ENCODE peak calls at places on chromosomes 7 and 10, in six cellular contexts. I, A, K, J, M and B are unnamed samples.

GRCh38 chr7:144720139-144720538 is 115.7 kb downstream of the TPK1 start:
- DNase-seq in I (peak; percentile 3), M (no peak), K (no peak), A (no peak), J (no peak), B (no peak)

GRCh38 chr10:121131426-121132277 is 280.5 kb downstream of the WDR11 start:
- DNase-seq in K (no peak), A (no peak), J (no peak), M (no peak), I (no peak), B (no peak)

GRCh38 chr7:130294314-130294713 is 1.4 kb downstream of the CPA4 start:
- DNase-seq in J (no peak), A (no peak), M (no peak), K (no peak), I (peak; percentile 78), B (no peak)

GRCh38 chr7:665251-665650 is 61.2 kb upstream of the DNAAF5 start:
- DNase-seq in I (peak; percentile 55), K (no peak), J (peak; percentile 69), A (no peak), M (no peak), B (no peak)

GRCh38 chr7:7956531-7957221 is 11.9 kb upstream of the GLCCI1 start:
- DNase-seq in M (no peak), K (no peak), I (peak; percentile 53), J (no peak), A (no peak), B (no peak)

GRCh38 chr10:100567249-100567648 is 31.5 kb downstream of the HIF1AN start:
- DNase-seq in K (no peak), J (no peak), I (no peak), A (no peak), M (no peak), B (no peak)

GRCh38 chr7:140028311-140028710 is 34.4 kb downstream of the PARP12 start:
- DNase-seq in I (no peak), M (no peak), K (no peak), A (no peak), J (no peak), B (no peak)

GRCh38 chr10:131093346-131093745 is 218.2 kb downstream of the TCERG1L start:
- DNase-seq in J (no peak), A (no peak), I (no peak), K (no peak), M (no peak), B (no peak)

GRCh38 chr10:16105082-16105481 is 244.8 kb upstream of the MINDY3 start:
- DNase-seq in J (no peak), I (no peak), M (no peak), A (no peak), K (no peak), B (no peak)

GRCh38 chr7:20799566-20800377 is 13.1 kb upstream of the SP8 start:
- DNase-seq in M (no peak), J (no peak), A (no peak), K (no peak), I (no peak), B (no peak)

GRCh38 chr10:28202941-28203352 is 99.9 kb downstream of the MPP7 start:
- DNase-seq in K (no peak), I (peak; percentile 30), J (peak; percentile 20), M (peak; percentile 40), A (no peak), B (peak; percentile 78)

GRCh38 chr10:43227911-43228782 is 38.7 kb downstream of the RASGEF1A start:
- DNase-seq in J (no peak), I (no peak), A (no peak), K (peak; percentile 6), M (peak; percentile 7), B (peak; percentile 63)

GRCh38 chr7:93920496-93921189 is 892 bp upstream of the GNG11 start:
- DNase-seq in A (no peak), K (no peak), M (no peak), I (no peak), J (no peak), B (no peak)

GRCh38 chr7:134730359-134730758 is 49.1 kb upstream of the CALD1 start:
- DNase-seq in K (no peak), J (no peak), A (no peak), I (peak; percentile 78), M (no peak), B (no peak)

GRCh38 chr7:22841954-22842353 is 19.3 kb upstream of the TOMM7 start:
- DNase-seq in A (no peak), M (no peak), I (no peak), K (no peak), J (no peak), B (no peak)

GRCh38 chr10:122163182-122164027 is 107.7 kb upstream of the BTBD16 start:
- DNase-seq in M (no peak), J (no peak), A (no peak), K (no peak), I (no peak), B (no peak)

GRCh38 chr7:80017101-80017500 is 117.5 kb upstream of the GNAI1 start:
- DNase-seq in K (no peak), M (no peak), A (no peak), J (no peak), I (no peak), B (no peak)

GRCh38 chr7:79386688-79387422 is 66.6 kb downstream of the MAGI2 start:
- DNase-seq in K (no peak), M (no peak), I (peak; percentile 23), A (no peak), J (no peak), B (no peak)

GRCh38 chr7:37267251-37267650 is 181.4 kb downstream of the ELMO1 start:
- DNase-seq in A (no peak), K (no peak), J (no peak), M (no peak), I (no peak), B (no peak)

GRCh38 chr10:71076473-71077142 is 135.8 kb upstream of the UNC5B start:
- DNase-seq in J (no peak), M (no peak), K (peak; percentile 2), A (no peak), I (no peak), B (no peak)

GRCh38 chr7:128110641-128111365 is 79.6 kb upstream of the LRRC4 start:
- DNase-seq in A (no peak), J (no peak), M (no peak), K (no peak), I (no peak), B (peak; percentile 53)

GRCh38 chr7:114554781-114555537 is 140.3 kb downstream of the FOXP2 start:
- DNase-seq in K (no peak), M (no peak), A (no peak), J (no peak), I (peak; percentile 59), B (no peak)

GRCh38 chr7:158809596-158809995 is 19.7 kb downstream of the ESYT2 start:
- DNase-seq in A (no peak), I (no peak), J (no peak), M (no peak), K (no peak), B (no peak)

GRCh38 chr7:110373514-110374258 is 717.2 kb upstream of the LRRN3 start:
- DNase-seq in K (no peak), A (no peak), M (no peak), I (peak; percentile 11), J (no peak), B (no peak)

GRCh38 chr7:31764457-31764856 is 77.4 kb downstream of the PPP1R17 start:
- DNase-seq in K (no peak), A (no peak), M (no peak), I (no peak), J (no peak), B (no peak)

GRCh38 chr10:132210766-132211165 is 24.0 kb downstream of the DPYSL4 start:
- DNase-seq in M (no peak), J (no peak), I (no peak), A (no peak), K (no peak), B (no peak)
- TF ChIP-seq CTCF in M (no peak), J (no peak), I (no peak), A (no peak), K (no peak), B (no peak)

DNA sequence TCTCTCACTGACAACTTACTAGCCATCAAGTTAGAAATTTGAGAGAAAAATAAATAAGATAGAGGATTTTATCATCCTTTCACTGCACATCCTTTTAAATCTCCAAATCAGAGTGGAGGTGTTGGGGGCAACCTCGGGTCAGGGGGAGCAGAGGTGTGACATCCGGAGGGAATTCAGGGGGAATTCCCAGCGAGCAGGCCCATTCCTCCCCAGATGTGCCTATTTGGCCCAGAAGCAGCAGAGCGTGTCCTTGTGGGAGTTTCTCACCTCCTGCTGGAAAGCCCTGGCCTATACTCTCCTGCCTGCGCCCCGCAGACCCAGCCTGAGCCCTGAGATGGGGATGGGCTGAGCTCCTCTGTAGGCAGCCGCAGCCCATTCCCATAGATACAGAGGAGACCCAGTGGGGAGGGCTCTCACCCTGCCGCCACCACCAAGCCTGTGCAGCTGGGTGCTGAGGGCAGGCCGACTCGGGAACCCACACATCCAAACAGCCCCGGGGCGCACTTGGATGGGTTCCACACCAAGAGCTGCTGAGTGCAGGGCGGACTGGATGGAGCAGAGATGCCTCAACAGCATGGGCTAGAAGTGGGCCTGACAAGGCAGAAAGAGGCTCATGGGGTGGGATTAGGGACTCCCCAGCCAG is 124.5 kb downstream of the CXCL12 start:
- DNase-seq in M (no peak), A (no peak), I (no peak), J (no peak), K (no peak), B (no peak)
- H3K4me3 ChIP-seq in M (no peak overlapping the region), A (no peak overlapping the region), I (no peak overlapping the region), J (no peak overlapping the region), K (no peak overlapping the region), B (no peak overlapping the region)

GRCh38 chr10:61986788-61987187 is 85.3 kb downstream of the ARID5B start:
- DNase-seq in I (no peak), K (no peak), A (no peak), J (no peak), M (no peak), B (no peak)

GRCh38 chr10:61987951-61988379 is 86.5 kb downstream of the ARID5B start:
- DNase-seq in A (no peak), M (no peak), I (no peak), K (no peak), J (no peak), B (no peak)

GRCh38 chr10:61985715-61986114 is 84.2 kb downstream of the ARID5B start:
- DNase-seq in A (no peak), I (no peak), M (no peak), K (no peak), J (no peak), B (no peak)

GRCh38 chr10:61986357-61986756 is 84.9 kb downstream of the ARID5B start:
- DNase-seq in I (no peak), K (no peak), A (no peak), J (no peak), M (no peak), B (no peak)

GRCh38 chr10:61987537-61987936 is 86.0 kb downstream of the ARID5B start:
- DNase-seq in K (no peak), J (no peak), I (no peak), A (no peak), M (no peak), B (no peak)
- H3K27ac ChIP-seq in K (peak overlapping the region; percentile 63), J (no peak overlapping the region), I (no peak overlapping the region), A (no peak overlapping the region), M (peak overlapping the region; percentile 69), B (peak overlapping the region; percentile 77)

GRCh38 chr7:47988496-47989386 is 9.3 kb upstream of the HUS1 start:
- DNase-seq in A (peak; percentile 40), J (no peak), K (no peak), I (no peak), M (no peak), B (no peak)
- TF ChIP-seq CTCF in A (peak; percentile 33), J (no peak), K (no peak), I (peak; percentile 49), M (peak; percentile 19), B (no peak)